ENCODE peak calls at places on chromosomes 13 and 19, in nine cellular contexts. L is stimulated activated CD4-positive, alpha-beta T cell treated with anti-CD3 and anti-CD28 coated beads, Interleukin-4, amount 100 ng/mL, for 1 hour; U is GM12878; F is effector memory CD4-positive, alpha-beta T cell; Z is anterior cingulate cortex; W is GM12865; X is hypothalamus; E is T-helper 1 cell; J is GM04503. A is an unnamed sample.

GRCh38 chr19:18985257-18985656 is 44.2 kb upstream of the HOMER3 start:
- DNase-seq in U (no peak), X (no peak), E (no peak), F (no peak), Z (no peak), J (no peak), W (no peak), L (no peak), A (no peak)

GRCh38 chr19:4581381-4582111 is 22.1 kb upstream of the SEMA6B start:
- DNase-seq in Z (peak; percentile 39), F (no peak), U (no peak), E (no peak), X (no peak), J (no peak), W (no peak), L (peak; percentile 30), A (no peak)

GRCh38 chr13:73465629-73465974 is 406.8 kb downstream of the KLF5 start:
- DNase-seq in X (no peak), L (no peak), F (no peak), Z (no peak), U (no peak), W (no peak), E (no peak), J (peak; percentile 2), A (no peak)

GRCh38 chr13:99528547-99528946 is 27.3 kb downstream of the TM9SF2 start:
- DNase-seq in J (no peak), L (no peak), E (no peak), Z (no peak), X (no peak), U (no peak), W (peak; percentile 53), F (peak; percentile 12), A (no peak)

GRCh38 chr13:101514695-101515275 is 62.3 kb downstream of the ITGBL1 start:
- DNase-seq in Z (no peak), U (no peak), J (no peak), L (no peak), E (no peak), W (peak; percentile 63), F (peak; percentile 2), X (no peak), A (no peak)

GRCh38 chr13:105814902-105815250 is 720.6 kb downstream of the EFNB2 start:
- DNase-seq in F (no peak), X (no peak), L (no peak), E (no peak), W (no peak), J (no peak), U (no peak), Z (no peak), A (no peak)

GRCh38 chr19:36245210-36246005 is 30.5 kb downstream of the ZNF146 start:
- DNase-seq in Z (peak; percentile 74), F (no peak), E (no peak), X (peak; percentile 29), W (no peak), J (no peak), L (no peak), U (no peak), A (no peak)

GRCh38 chr13:96052655-96053002 is 572 bp downstream of the UGGT2 start:
- DNase-seq in E (no peak), U (peak; percentile 28), F (no peak), J (peak; percentile 24), W (peak; percentile 60), X (no peak), Z (no peak), L (no peak), A (no peak)

GRCh38 chr19:53079313-53079924 is 23.8 kb downstream of the ZNF160 start:
- DNase-seq in X (no peak), L (no peak), E (no peak), F (no peak), W (no peak), Z (no peak), J (no peak), U (no peak), A (no peak)

GRCh38 chr19:9883231-9883758 is 48.2 kb downstream of the PIN1 start:
- DNase-seq in X (no peak), W (no peak), J (no peak), L (no peak), Z (peak; percentile 77), F (no peak), U (no peak), E (no peak), A (no peak)

GRCh38 chr13:66114127-66114526 is 1116.0 kb downstream of the PCDH9 start:
- DNase-seq in L (no peak), E (no peak), U (no peak), J (peak; percentile 41), W (no peak), Z (no peak), F (no peak), X (no peak), A (no peak)

GRCh38 chr19:17579523-17580244 is 24.2 kb downstream of the COLGALT1 start:
- DNase-seq in J (no peak), Z (no peak), W (peak; percentile 84), F (no peak), E (no peak), U (no peak), X (no peak), L (peak; percentile 19), A (no peak)

GRCh38 chr13:95641961-95642621 is 2.4 kb downstream of the DZIP1 start:
- DNase-seq in Z (peak; percentile 14), U (no peak), J (no peak), W (peak; percentile 16), X (peak; percentile 16), L (no peak), E (no peak), F (no peak), A (no peak)

GRCh38 chr19:40284501-40285352 is at the start of gene AKT2:
- DNase-seq in L (peak; percentile 74), X (peak; percentile 80), U (peak; percentile 48), Z (peak; percentile 85), F (peak; percentile 40), E (no peak), W (peak; percentile 82), J (no peak), A (peak; percentile 82)